ENCODE peak calls at places on chromosome 12, in seven cellular contexts. One of them, this sample, is unnamed.

GRCh38 chr12:81147286-81147919 is 69.5 kb downstream of the ACSS3 start:
- DNase-seq in iPS-NIHi11: no peak
- DNase-seq in stimulated activated CD4-positive, alpha-beta T cell treated with anti-CD3 and anti-CD28 coated beads, Interleukin-2, amount 100 ng/mL, for 48 hours: no peak
- DNase-seq in hippocampal formation: no peak
- DNase-seq in foreskin melanocyte: no peak
- DNase-seq in K562: no peak
- DNase-seq in AG10803: no peak
- DNase-seq in this sample: no peak

GRCh38 chr12:77133566-77133965 is 68.2 kb upstream of the E2F7 start:
- DNase-seq in iPS-NIHi11: peak
- DNase-seq in stimulated activated CD4-positive, alpha-beta T cell treated with anti-CD3 and anti-CD28 coated beads, Interleukin-2, amount 100 ng/mL, for 48 hours: no peak
- DNase-seq in hippocampal formation: no peak
- DNase-seq in foreskin melanocyte: no peak
- DNase-seq in K562: no peak
- DNase-seq in AG10803: peak
- DNase-seq in this sample: peak

GRCh38 chr12:88633312-88633711 is 53.0 kb upstream of the KITLG start:
- DNase-seq in iPS-NIHi11: no peak
- DNase-seq in stimulated activated CD4-positive, alpha-beta T cell treated with anti-CD3 and anti-CD28 coated beads, Interleukin-2, amount 100 ng/mL, for 48 hours: no peak
- DNase-seq in hippocampal formation: no peak
- DNase-seq in foreskin melanocyte: no peak
- DNase-seq in K562: no peak
- DNase-seq in AG10803: no peak
- DNase-seq in this sample: no peak

GRCh38 chr12:48681416-48681737 is 661 bp downstream of the KANSL2 start:
- DNase-seq in iPS-NIHi11: peak
- DNase-seq in stimulated activated CD4-positive, alpha-beta T cell treated with anti-CD3 and anti-CD28 coated beads, Interleukin-2, amount 100 ng/mL, for 48 hours: peak
- DNase-seq in hippocampal formation: no peak
- DNase-seq in foreskin melanocyte: no peak
- DNase-seq in K562: no peak
- DNase-seq in AG10803: peak
- DNase-seq in this sample: peak

GRCh38 chr12:29131539-29131938 is 17.5 kb upstream of the FAR2 start:
- DNase-seq in iPS-NIHi11: no peak
- DNase-seq in stimulated activated CD4-positive, alpha-beta T cell treated with anti-CD3 and anti-CD28 coated beads, Interleukin-2, amount 100 ng/mL, for 48 hours: no peak
- DNase-seq in hippocampal formation: no peak
- DNase-seq in foreskin melanocyte: peak
- DNase-seq in K562: no peak
- DNase-seq in AG10803: peak
- DNase-seq in this sample: no peak

GRCh38 chr12:79300199-79300568 is 390.6 kb downstream of the PAWR start:
- DNase-seq in iPS-NIHi11: no peak
- DNase-seq in stimulated activated CD4-positive, alpha-beta T cell treated with anti-CD3 and anti-CD28 coated beads, Interleukin-2, amount 100 ng/mL, for 48 hours: no peak
- DNase-seq in hippocampal formation: no peak
- DNase-seq in foreskin melanocyte: no peak
- DNase-seq in K562: no peak
- DNase-seq in AG10803: peak
- DNase-seq in this sample: peak

GRCh38 chr12:5013206-5013830 is 30.4 kb upstream of the KCNA5 start:
- DNase-seq in iPS-NIHi11: no peak
- DNase-seq in stimulated activated CD4-positive, alpha-beta T cell treated with anti-CD3 and anti-CD28 coated beads, Interleukin-2, amount 100 ng/mL, for 48 hours: no peak
- DNase-seq in hippocampal formation: peak
- DNase-seq in foreskin melanocyte: no peak
- DNase-seq in K562: no peak
- DNase-seq in AG10803: peak
- DNase-seq in this sample: no peak

GRCh38 chr12:124668602-124669001 is 101.2 kb upstream of the NCOR2 start:
- DNase-seq in iPS-NIHi11: no peak
- DNase-seq in stimulated activated CD4-positive, alpha-beta T cell treated with anti-CD3 and anti-CD28 coated beads, Interleukin-2, amount 100 ng/mL, for 48 hours: no peak
- DNase-seq in hippocampal formation: no peak
- DNase-seq in foreskin melanocyte: no peak
- DNase-seq in K562: no peak
- DNase-seq in AG10803: peak
- DNase-seq in this sample: no peak

GRCh38 chr12:77571127-77571526 is 259.6 kb upstream of the NAV3 start:
- DNase-seq in iPS-NIHi11: no peak
- DNase-seq in stimulated activated CD4-positive, alpha-beta T cell treated with anti-CD3 and anti-CD28 coated beads, Interleukin-2, amount 100 ng/mL, for 48 hours: no peak
- DNase-seq in hippocampal formation: no peak
- DNase-seq in foreskin melanocyte: no peak
- DNase-seq in K562: no peak
- DNase-seq in AG10803: no peak
- DNase-seq in this sample: no peak

GRCh38 chr12:131688845-131689154 is 22.1 kb upstream of the SFSWAP start:
- DNase-seq in iPS-NIHi11: no peak
- DNase-seq in stimulated activated CD4-positive, alpha-beta T cell treated with anti-CD3 and anti-CD28 coated beads, Interleukin-2, amount 100 ng/mL, for 48 hours: no peak
- DNase-seq in hippocampal formation: no peak
- DNase-seq in foreskin melanocyte: no peak
- DNase-seq in K562: no peak
- DNase-seq in AG10803: no peak
- DNase-seq in this sample: no peak

This sample was measured in HuH-7.